ENCODE peak calls at places on chromosomes 16 and 17, in seven cellular contexts. P is ovary, S is GM23338, X is thoracic aorta, L is NT2/D1, K is esophagus muscularis mucosa, G is heart left ventricle. U is an unnamed sample.

GRCh38 chr16:22625948-22626347 is 115.3 kb downstream of the NPIPB5 start:
- DNase-seq in K (no peak), S (no peak), G (no peak), L (no peak), P (no peak), X (no peak), U (no peak)

GRCh38 chr17:7356072-7356549 is 1.2 kb downstream of the TMEM95 start:
- DNase-seq in X (no peak), P (peak; percentile 78), L (peak; percentile 75), G (peak; percentile 74), S (peak; percentile 97), K (no peak), U (peak; percentile 78)

GRCh38 chr17:42414782-42415409 is 8.2 kb downstream of the CAVIN1 start:
- DNase-seq in X (no peak), P (no peak), G (peak; percentile 60), S (no peak), L (no peak), K (no peak), U (no peak)

GRCh38 chr16:62021295-62021694 is 14.9 kb downstream of the CDH8 start:
- DNase-seq in G (no peak), L (no peak), X (no peak), S (no peak), P (no peak), K (no peak), U (no peak)

GRCh38 chr16:10616744-10617640 is 36.6 kb upstream of the EMP2 start:
- DNase-seq in S (peak; percentile 61), K (no peak), X (no peak), G (peak; percentile 69), P (peak; percentile 37), L (peak; percentile 33), U (peak; percentile 71)

GRCh38 chr16:7315813-7316212 is 16.8 kb upstream of the RBFOX1 start:
- DNase-seq in L (no peak), X (no peak), G (no peak), K (no peak), P (no peak), S (no peak), U (no peak)

GRCh38 chr17:19508327-19508867 is 25.3 kb upstream of the SLC47A1 start:
- DNase-seq in K (no peak), L (no peak), P (peak; percentile 64), S (peak; percentile 32), G (peak; percentile 30), X (no peak), U (no peak)

GRCh38 chr16:84360170-84360569 is 8.2 kb upstream of the ATP2C2 start:
- DNase-seq in S (no peak), L (no peak), X (no peak), P (no peak), G (no peak), K (no peak), U (no peak)

GRCh38 chr17:9003355-9004131 is 17.8 kb upstream of the NTN1 start:
- DNase-seq in X (no peak), P (no peak), G (no peak), K (no peak), S (peak; percentile 63), L (no peak), U (no peak)

GRCh38 chr17:32264823-32265191 is 825 bp upstream of the RHBDL3 start:
- DNase-seq in S (no peak), P (no peak), X (no peak), K (no peak), L (no peak), G (no peak), U (no peak)

GRCh38 chr17:68437979-68438877 is 19.1 kb downstream of the WIPI1 start:
- DNase-seq in G (peak; percentile 39), L (no peak), P (no peak), K (no peak), X (no peak), S (peak; percentile 35), U (no peak)

GRCh38 chr17:8277317-8277716 is 11.2 kb upstream of the RANGRF start:
- DNase-seq in K (no peak), S (no peak), X (no peak), P (no peak), L (no peak), G (no peak), U (no peak)

GRCh38 chr16:30619643-30620042 is 9.5 kb upstream of the ZNF689 start:
- DNase-seq in G (no peak), L (no peak), X (no peak), P (no peak), K (no peak), S (no peak), U (no peak)

GRCh38 chr17:45123930-45124796 is 8.2 kb downstream of the PLCD3 start:
- DNase-seq in L (peak; percentile 22), P (peak; percentile 78), G (peak; percentile 47), K (no peak), X (peak; percentile 69), S (peak; percentile 44), U (peak; percentile 82)

GRCh38 chr16:75552951-75553350 is 3.1 kb downstream of the TMEM231 start:
- DNase-seq in P (no peak), K (no peak), G (no peak), L (no peak), X (no peak), S (no peak), U (no peak)

GRCh38 chr17:50184611-50185398 is 16.6 kb downstream of the COL1A1 start:
- DNase-seq in G (no peak), K (no peak), L (no peak), P (peak; percentile 58), S (peak; percentile 38), X (peak; percentile 46), U (peak; percentile 87)

GRCh38 chr17:50184057-50184456 is 17.4 kb downstream of the COL1A1 start:
- DNase-seq in G (no peak), X (no peak), L (peak; percentile 11), K (no peak), S (peak; percentile 70), P (no peak), U (no peak)

GRCh38 chr17:50181601-50182345 is 16.0 kb downstream of the SGCA start:
- DNase-seq in L (no peak), S (no peak), X (no peak), P (no peak), K (no peak), G (no peak), U (no peak)

GRCh38 chr17:50182783-50183438 is 17.1 kb downstream of the SGCA start:
- DNase-seq in P (no peak), G (no peak), K (no peak), L (no peak), X (no peak), S (no peak), U (no peak)

GRCh38 chr17:50183439-50184001 is 17.7 kb downstream of the SGCA start:
- DNase-seq in G (no peak), P (no peak), L (no peak), K (no peak), S (no peak), X (no peak), U (no peak)
- H3K4me1 ChIP-seq in G (peaks cover 25% of the 10 kb centered on the region), P (peaks cover 2% of the 10 kb centered on the region), L (peaks cover 18% of the 10 kb centered on the region), K (peaks cover 46% of the 10 kb centered on the region), S (peaks cover 31% of the 10 kb centered on the region), X (peaks cover 16% of the 10 kb centered on the region), U (peaks cover 4% of the 10 kb centered on the region)

GRCh38 chr17:38598536-38598935 is 7.2 kb downstream of the SRCIN1 start:
- DNase-seq in L (peak; percentile 89), P (no peak), G (no peak), S (peak; percentile 99), K (no peak), X (no peak), U (no peak)
- H3K27me3 ChIP-seq in L (peaks cover 4% of the 10 kb centered on the region), P (no peaks in the 10 kb centered on the region), G (peaks cover 13% of the 10 kb centered on the region), S (peaks cover 65% of the 10 kb centered on the region), K (peaks cover 5% of the 10 kb centered on the region), X (no peaks in the 10 kb centered on the region), U (no peaks in the 10 kb centered on the region)

GRCh38 chr17:55282379-55282702 is 17.6 kb downstream of the HLF start:
- DNase-seq in S (no peak), X (no peak), G (no peak), K (no peak), P (no peak), L (no peak), U (no peak)

GRCh38 chr17:55281592-55282378 is 17.0 kb downstream of the HLF start:
- DNase-seq in P (no peak), G (no peak), K (no peak), S (no peak), L (no peak), X (no peak), U (no peak)

GRCh38 chr17:55279203-55279602 is 14.4 kb downstream of the HLF start:
- DNase-seq in X (no peak), L (no peak), G (no peak), P (no peak), K (no peak), S (no peak), U (no peak)

GRCh38 chr17:55278173-55278748 is 13.5 kb downstream of the HLF start:
- DNase-seq in X (no peak), P (no peak), S (no peak), K (no peak), L (no peak), G (no peak), U (no peak)

DNA sequence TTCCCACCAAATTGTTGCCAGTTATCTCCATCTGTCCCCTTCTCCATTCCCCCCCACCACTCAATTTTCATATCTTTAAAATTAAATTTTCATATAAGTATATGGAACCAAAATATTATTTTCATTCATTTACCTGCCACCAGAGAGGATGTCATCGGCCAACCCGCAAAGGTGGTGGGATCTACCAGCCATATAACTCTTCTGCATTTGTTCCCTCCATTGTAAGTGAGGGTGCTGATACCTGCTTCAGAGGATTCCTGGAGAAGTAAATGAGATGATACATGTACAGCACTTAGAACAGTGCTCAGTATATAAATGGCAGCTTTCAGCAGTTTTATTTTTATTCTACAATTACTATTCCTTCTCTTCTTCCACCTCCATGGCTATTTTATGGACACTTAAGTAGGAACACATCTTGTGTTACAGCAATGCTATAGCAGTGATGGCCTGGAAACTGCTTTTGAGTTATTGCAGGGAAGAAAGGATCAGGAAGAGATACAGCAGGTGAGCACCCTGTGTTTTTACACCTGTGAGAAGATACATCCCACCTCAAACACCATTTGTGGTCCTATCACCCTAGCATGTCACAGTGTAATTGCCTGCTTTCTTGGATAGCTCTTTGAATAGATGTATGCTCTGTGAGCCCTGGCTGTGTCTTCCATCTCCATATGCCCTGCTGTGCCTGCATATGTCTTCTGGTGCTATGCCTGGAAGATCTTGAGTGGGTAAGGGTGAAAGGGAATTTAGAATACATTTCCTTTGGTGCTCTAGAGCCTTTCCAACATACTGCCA is 15.2 kb downstream of the HLF start:
- DNase-seq in K (no peak), P (no peak), X (no peak), S (no peak), G (no peak), L (no peak), U (no peak)
- H3K4me1 ChIP-seq in K (peaks cover 98% of the 10 kb centered on the region), P (peaks cover 51% of the 10 kb centered on the region), X (peaks cover 43% of the 10 kb centered on the region), S (no peaks in the 10 kb centered on the region), G (peaks cover 44% of the 10 kb centered on the region), L (no peaks in the 10 kb centered on the region), U (peaks cover 81% of the 10 kb centered on the region)

DNA sequence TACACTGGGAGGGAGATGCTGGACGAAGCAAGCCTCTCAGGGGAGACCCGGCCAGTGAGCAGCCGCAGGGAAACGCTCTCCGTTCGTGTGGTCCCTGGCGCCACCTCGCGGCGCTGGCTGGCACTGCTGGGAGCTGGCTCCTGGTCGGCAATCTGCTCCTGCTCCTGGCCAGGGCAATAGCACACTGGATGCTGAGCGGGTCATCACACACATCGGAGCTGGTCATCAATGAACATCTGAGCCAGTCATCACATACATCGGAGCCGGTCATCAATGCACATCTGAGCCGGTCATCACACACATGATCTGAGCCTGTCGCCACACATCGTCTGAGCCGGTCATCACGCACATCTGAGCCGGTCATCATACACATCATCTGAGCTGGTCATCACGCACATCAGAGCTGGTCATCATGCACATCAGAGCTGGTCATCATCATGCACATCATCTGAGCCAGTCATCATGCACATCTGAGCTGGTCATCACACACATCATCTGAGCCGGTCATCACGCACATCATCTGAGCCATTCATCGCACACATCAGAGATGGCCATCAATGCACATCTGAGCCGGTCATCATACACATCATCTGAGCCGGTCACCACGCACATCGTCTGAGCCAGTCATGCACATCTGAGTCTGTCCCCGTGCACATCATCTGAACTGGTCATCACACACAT is 217.4 kb downstream of the RBFOX3 start:
- DNase-seq in G (peak; percentile 74), L (peak; percentile 44), X (peak; percentile 21), S (peak; percentile 86), K (peak; percentile 95), P (peak; percentile 87), U (peak; percentile 69)
- H3K27me3 ChIP-seq in G (peaks cover 30% of the 10 kb centered on the region), L (peaks cover 43% of the 10 kb centered on the region), X (no peaks in the 10 kb centered on the region), S (peaks cover 11% of the 10 kb centered on the region), K (no peaks in the 10 kb centered on the region), P (no peaks in the 10 kb centered on the region), U (peaks cover 3% of the 10 kb centered on the region)